ENCODE peak calls at places on chromosome 10, in nine cellular contexts. V is H1; F is uterus; I is cardiac muscle cell; J is ovary; Y is SK-N-SH; O is Panc1; A is CD4-positive, alpha-beta T cell; K is left ventricle myocardium inferior. R is an unnamed sample.
A peak's percentile ranks its signal among the peaks of the same experiment; 100 is the strongest.

GRCh38 chr10:131865223-131865917 is 35.4 kb upstream of the PPP2R2D start:
- DNase-seq in A (no peak), O (no peak), Y (no peak), K (no peak), F (no peak), V (no peak), J (no peak), I (no peak), R (no peak)

GRCh38 chr10:1100691-1101368 is 44.6 kb downstream of the WDR37 start:
- DNase-seq in K (no peak), J (no peak), V (no peak), I (no peak), F (no peak), A (no peak), O (no peak), Y (peak; percentile 54), R (no peak)

GRCh38 chr10:118672766-118673715 is 77.6 kb upstream of the PRLHR start:
- DNase-seq in A (no peak), I (no peak), V (no peak), Y (no peak), K (no peak), F (no peak), O (no peak), J (no peak), R (no peak)

GRCh38 chr10:86366033-86366901 is at the start of gene GRID1:
- DNase-seq in J (no peak), O (no peak), I (peak; percentile 15), V (no peak), K (no peak), F (peak; percentile 41), A (no peak), Y (peak; percentile 98), R (peak; percentile 78)

GRCh38 chr10:118817328-118818068 is 62.7 kb upstream of the CACUL1 start:
- DNase-seq in J (no peak), V (no peak), K (no peak), F (no peak), O (no peak), A (no peak), I (no peak), Y (no peak), R (no peak)

GRCh38 chr10:71087622-71088021 is 124.7 kb upstream of the UNC5B start:
- DNase-seq in O (no peak), I (no peak), J (peak; percentile 4), V (no peak), F (no peak), K (no peak), A (no peak), Y (no peak), R (no peak)

GRCh38 chr10:129631870-129632623 is 165.0 kb downstream of the MGMT start:
- DNase-seq in J (no peak), K (no peak), Y (no peak), F (no peak), O (no peak), I (no peak), A (no peak), V (no peak), R (no peak)

GRCh38 chr10:111784386-111784785 is 399.2 kb downstream of the GPAM start:
- DNase-seq in F (no peak), Y (no peak), V (no peak), J (no peak), K (no peak), O (no peak), A (no peak), I (no peak), R (no peak)

GRCh38 chr10:132489704-132490534 is 47.7 kb upstream of the INPP5A start:
- DNase-seq in F (peak; percentile 10), J (no peak), O (no peak), I (no peak), V (no peak), Y (no peak), K (no peak), A (no peak), R (no peak)

GRCh38 chr10:93452143-93452542 is 30.0 kb downstream of the MYOF start:
- DNase-seq in V (no peak), F (no peak), A (no peak), J (no peak), K (no peak), Y (no peak), I (no peak), O (no peak), R (no peak)

GRCh38 chr10:114905450-114905849 is 32.5 kb upstream of the TRUB1 start:
- DNase-seq in V (no peak), K (no peak), J (no peak), Y (no peak), F (no peak), A (no peak), O (no peak), I (no peak), R (no peak)

GRCh38 chr10:75168275-75168674 is 42.3 kb upstream of the VDAC2 start:
- DNase-seq in O (no peak), F (no peak), I (no peak), K (no peak), Y (no peak), J (no peak), A (no peak), V (no peak), R (no peak)

GRCh38 chr10:44261710-44262455 is 123.0 kb downstream of the CXCL12 start:
- DNase-seq in K (no peak), Y (peak; percentile 55), I (peak; percentile 79), O (no peak), A (no peak), J (no peak), F (peak; percentile 66), V (no peak), R (no peak)

GRCh38 chr10:5464521-5464920 is 34.8 kb downstream of the CALML5 start:
- DNase-seq in A (no peak), V (no peak), I (no peak), Y (no peak), K (no peak), F (no peak), J (no peak), O (no peak), R (no peak)

GRCh38 chr10:5466451-5466996 is 32.8 kb downstream of the CALML5 start:
- DNase-seq in F (peak; percentile 63), Y (no peak), I (peak; percentile 87), J (peak; percentile 32), K (no peak), V (peak; percentile 72), A (no peak), O (no peak), R (no peak)

GRCh38 chr10:5467634-5468255 is 31.6 kb downstream of the CALML5 start:
- DNase-seq in A (no peak), F (no peak), J (no peak), V (no peak), Y (no peak), I (no peak), K (no peak), O (no peak), R (no peak)

GRCh38 chr10:5468262-5469106 is 30.9 kb downstream of the CALML5 start:
- DNase-seq in A (no peak), I (no peak), F (no peak), J (no peak), K (no peak), O (no peak), Y (no peak), V (no peak), R (no peak)

GRCh38 chr10:5465976-5466450 is 33.4 kb downstream of the CALML5 start:
- DNase-seq in I (no peak), F (no peak), K (no peak), Y (no peak), J (no peak), V (no peak), O (no peak), A (no peak), R (no peak)
- H3K27ac ChIP-seq in I (peak overlapping the region; percentile 54), F (peak overlapping the region; percentile 75), K (no peak overlapping the region), Y (no peak overlapping the region), J (no peak overlapping the region), V (peak overlapping the region; percentile 82), O (no peak overlapping the region), A (no peak overlapping the region), R (no peak overlapping the region)

GRCh38 chr10:63670291-63670898 is 149.2 kb downstream of the REEP3 start:
- DNase-seq in K (no peak), V (no peak), I (peak; percentile 76), Y (no peak), J (no peak), F (no peak), A (no peak), O (no peak), R (no peak)
- H3K27ac ChIP-seq in K (peak overlapping the region; percentile 84), V (no peak overlapping the region), I (no peak overlapping the region), Y (peak overlapping the region; percentile 75), J (no peak overlapping the region), F (peak overlapping the region; percentile 69), A (no peak overlapping the region), O (no peak overlapping the region), R (no peak overlapping the region)

DNA sequence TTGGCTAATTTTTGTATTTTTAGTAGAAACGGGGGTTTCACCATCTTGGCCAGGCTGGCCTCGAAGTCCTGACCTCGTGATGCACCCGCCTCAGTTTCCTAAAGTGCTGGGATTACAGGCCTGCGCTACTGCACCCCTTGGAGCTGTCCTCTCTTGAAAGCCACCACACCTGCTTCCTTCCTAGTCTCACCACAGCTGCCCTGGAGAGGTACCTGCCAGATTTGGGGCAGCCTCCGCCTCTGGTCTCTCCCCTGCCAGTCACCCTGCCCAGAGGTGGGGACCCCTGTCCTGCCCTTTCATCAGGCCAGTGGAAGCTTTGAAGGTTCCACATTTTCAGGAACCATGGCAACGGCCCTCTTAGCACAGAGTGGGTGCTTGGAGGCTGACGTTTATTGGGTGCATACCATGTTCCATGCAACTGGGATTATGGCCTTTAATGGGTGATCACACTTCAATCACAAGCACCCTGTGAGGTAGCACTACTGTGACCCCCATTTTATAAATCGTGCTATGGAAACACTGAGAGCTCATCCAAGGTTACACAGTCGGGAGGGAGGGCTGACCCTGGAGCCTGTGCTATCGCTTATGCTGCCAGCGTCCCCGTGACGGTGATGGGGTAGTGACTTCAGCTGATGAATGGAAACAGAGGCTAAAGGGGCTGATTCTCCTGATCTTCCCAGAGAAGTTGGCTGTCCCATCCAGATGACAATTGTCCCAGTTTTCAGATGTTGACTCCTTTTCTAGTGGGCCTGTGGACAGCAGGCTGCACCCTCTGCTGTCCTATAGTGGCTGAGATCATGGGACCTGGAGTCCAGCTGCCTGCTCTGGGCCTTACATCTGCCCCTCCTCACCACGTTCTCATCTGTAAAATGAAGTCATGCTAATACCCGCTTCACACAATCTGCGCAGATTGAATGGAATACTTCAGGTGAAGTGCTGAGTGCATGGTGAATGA is 11.5 kb upstream of the FGFR2 start:
- DNase-seq in V (no peak), Y (no peak), K (no peak), I (no peak), F (no peak), O (no peak), J (no peak), A (no peak), R (peak; percentile 37)
- H3K27ac ChIP-seq in V (no peak overlapping the region), Y (no peak overlapping the region), K (no peak overlapping the region), I (no peak overlapping the region), F (no peak overlapping the region), O (no peak overlapping the region), J (no peak overlapping the region), A (no peak overlapping the region), R (peak overlapping the region; percentile 81)

DNA sequence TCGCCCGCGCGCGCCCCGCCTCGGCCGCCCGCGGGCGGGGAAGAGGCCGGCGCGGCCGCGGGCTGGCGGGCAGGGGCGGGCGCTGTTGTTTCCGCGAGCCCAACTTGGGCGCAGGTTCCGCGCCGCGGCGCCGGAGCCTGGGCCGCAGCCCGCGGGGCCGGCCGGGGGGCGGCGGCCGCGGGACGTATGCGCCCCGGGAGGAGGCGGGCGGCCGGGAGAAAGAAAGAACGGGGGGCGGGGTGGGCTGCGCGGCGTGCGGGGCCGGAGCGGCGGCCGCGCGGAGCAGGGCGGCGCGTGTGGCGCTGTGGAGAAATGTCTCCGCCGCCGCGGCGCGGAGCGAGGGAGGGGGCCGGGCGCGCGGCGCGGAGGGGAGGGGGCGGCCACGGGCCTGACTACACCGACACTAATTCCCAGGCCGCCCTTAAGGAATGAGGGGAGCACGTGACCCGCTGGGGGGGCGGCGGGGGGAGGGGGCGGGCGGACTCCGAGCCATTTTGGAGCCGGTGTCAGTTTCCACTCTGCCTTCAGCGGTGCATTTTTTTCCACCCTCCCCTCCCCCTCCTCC is at the start of gene BMI1:
- DNase-seq in A (no peak), F (peak; percentile 80), I (peak; percentile 89), O (no peak), Y (peak; percentile 95), J (peak; percentile 68), V (no peak), K (peak; percentile 81), R (peak; percentile 81)
- H3K27ac ChIP-seq in A (peak within 1 kb of the TSS; percentile 74), F (peak within 1 kb of the TSS; percentile 96), I (peak within 1 kb of the TSS; percentile 57), O (peak within 1 kb of the TSS; percentile 91), Y (peak within 1 kb of the TSS; percentile 70), J (peak within 1 kb of the TSS; percentile 63), V (no peak within 1 kb of the TSS), K (peak within 1 kb of the TSS; percentile 95), R (peak within 1 kb of the TSS; percentile 98)